ENCODE peak calls at places on chromosomes 7 and 10, in five cellular contexts. One of them, this sample, is unnamed.

GRCh38 chr10:124491105-124491504 is 29.5 kb downstream of the LHPP start:
- DNase-seq in mammary epithelial cell: no peak
- DNase-seq in uterus: no peak
- DNase-seq in left ventricle myocardium inferior: no peak
- DNase-seq in hepatocyte: no peak
- DNase-seq in this sample: no peak

GRCh38 chr10:93917814-93918213 is 24.0 kb downstream of the SLC35G1 start:
- DNase-seq in mammary epithelial cell: no peak
- DNase-seq in uterus: no peak
- DNase-seq in hepatocyte: no peak
- DNase-seq in left ventricle myocardium inferior: no peak
- DNase-seq in this sample: no peak

GRCh38 chr7:137402535-137403258 is 59.2 kb upstream of the PTN start:
- DNase-seq in hepatocyte: no peak
- DNase-seq in mammary epithelial cell: no peak
- DNase-seq in left ventricle myocardium inferior: no peak
- DNase-seq in uterus: no peak
- DNase-seq in this sample: no peak

GRCh38 chr10:58268454-58268945 is 462 bp upstream of the CISD1 start:
- DNase-seq in left ventricle myocardium inferior: no peak
- DNase-seq in hepatocyte: no peak
- DNase-seq in uterus: no peak
- DNase-seq in mammary epithelial cell: no peak
- DNase-seq in this sample: no peak

GRCh38 chr7:17313175-17313574 is 14.7 kb downstream of the AHR start:
- DNase-seq in uterus: no peak
- DNase-seq in hepatocyte: no peak
- DNase-seq in left ventricle myocardium inferior: no peak
- DNase-seq in mammary epithelial cell: no peak
- DNase-seq in this sample: no peak

GRCh38 chr10:75099952-75100763 is 11.3 kb upstream of the SAMD8 start:
- DNase-seq in hepatocyte: peak; percentile 86
- DNase-seq in uterus: peak; percentile 85
- DNase-seq in mammary epithelial cell: peak; percentile 34
- DNase-seq in left ventricle myocardium inferior: peak; percentile 81
- DNase-seq in this sample: peak; percentile 86

GRCh38 chr10:32105782-32106382 is 49.7 kb upstream of the KIF5B start:
- DNase-seq in uterus: no peak
- DNase-seq in hepatocyte: peak; percentile 24
- DNase-seq in mammary epithelial cell: no peak
- DNase-seq in left ventricle myocardium inferior: no peak
- DNase-seq in this sample: no peak

GRCh38 chr7:51620690-51621089 is 304.1 kb upstream of the COBL start:
- DNase-seq in uterus: no peak
- DNase-seq in left ventricle myocardium inferior: no peak
- DNase-seq in mammary epithelial cell: no peak
- DNase-seq in hepatocyte: no peak
- DNase-seq in this sample: no peak

GRCh38 chr10:35040761-35041501 is 49.2 kb downstream of the CUL2 start:
- DNase-seq in mammary epithelial cell: peak; percentile 46
- DNase-seq in uterus: no peak
- DNase-seq in left ventricle myocardium inferior: no peak
- DNase-seq in hepatocyte: no peak
- DNase-seq in this sample: peak; percentile 45

GRCh38 chr7:18317956-18318355 is 177.6 kb upstream of the HDAC9 start:
- DNase-seq in hepatocyte: no peak
- DNase-seq in mammary epithelial cell: no peak
- DNase-seq in uterus: peak; percentile 18
- DNase-seq in left ventricle myocardium inferior: no peak
- DNase-seq in this sample: no peak

GRCh38 chr10:44879531-44879899 is 31.6 kb upstream of the TMEM72 start:
- DNase-seq in left ventricle myocardium inferior: no peak
- DNase-seq in uterus: peak; percentile 34
- DNase-seq in mammary epithelial cell: no peak
- DNase-seq in hepatocyte: no peak
- DNase-seq in this sample: no peak

GRCh38 chr10:22023508-22023907 is 20.0 kb upstream of the DNAJC1 start:
- DNase-seq in left ventricle myocardium inferior: no peak
- DNase-seq in uterus: no peak
- DNase-seq in mammary epithelial cell: no peak
- DNase-seq in hepatocyte: no peak
- DNase-seq in this sample: no peak

GRCh38 chr10:132021046-132021445 is 39.3 kb upstream of the BNIP3 start:
- DNase-seq in uterus: no peak
- DNase-seq in left ventricle myocardium inferior: no peak
- DNase-seq in hepatocyte: no peak
- DNase-seq in mammary epithelial cell: no peak
- DNase-seq in this sample: no peak

GRCh38 chr7:107661081-107661864 is 645 bp downstream of the SLC26A4 start:
- DNase-seq in mammary epithelial cell: peak; percentile 70
- DNase-seq in left ventricle myocardium inferior: peak; percentile 36
- DNase-seq in uterus: peak; percentile 45
- DNase-seq in hepatocyte: peak; percentile 73
- DNase-seq in this sample: peak; percentile 17

DNA sequence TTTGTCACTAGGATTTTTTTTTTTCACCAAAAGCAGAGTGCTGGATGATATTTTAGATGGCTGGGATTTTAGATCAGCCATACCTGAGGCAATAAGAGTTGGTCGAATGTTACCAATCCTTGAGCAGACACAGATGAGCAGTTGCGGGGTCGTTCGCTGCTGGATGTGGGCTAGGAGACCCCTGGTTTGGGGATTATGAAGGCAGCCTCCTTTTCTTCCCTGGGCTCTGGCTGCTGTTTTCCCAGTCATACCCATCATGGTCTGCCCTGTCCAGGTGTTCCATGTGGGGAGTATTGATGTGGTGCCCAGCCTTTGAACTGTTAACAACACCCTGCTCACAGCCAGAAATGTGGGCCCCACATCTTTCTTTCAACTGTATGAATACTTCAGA is 5.0 kb downstream of the PTPRE start:
- DNase-seq in mammary epithelial cell: no peak
- DNase-seq in uterus: no peak
- DNase-seq in left ventricle myocardium inferior: no peak
- DNase-seq in hepatocyte: no peak
- DNase-seq in this sample: no peak
- H3K27ac ChIP-seq in mammary epithelial cell: no peak overlapping the region
- H3K27ac ChIP-seq in uterus: no peak overlapping the region
- H3K27ac ChIP-seq in left ventricle myocardium inferior: peak overlapping the region; percentile 89
- H3K27ac ChIP-seq in hepatocyte: no peak overlapping the region
- H3K27ac ChIP-seq in this sample: peak overlapping the region; percentile 35

GRCh38 chr10:59894114-59894513 is 12.2 kb downstream of the CCDC6 start:
- DNase-seq in uterus: peak; percentile 70
- DNase-seq in left ventricle myocardium inferior: no peak
- DNase-seq in mammary epithelial cell: peak; percentile 85
- DNase-seq in hepatocyte: no peak
- DNase-seq in this sample: peak; percentile 91
- TF ChIP-seq CTCF in uterus: no peak
- TF ChIP-seq CTCF in left ventricle myocardium inferior: no peak
- TF ChIP-seq CTCF in mammary epithelial cell: no peak
- TF ChIP-seq CTCF in hepatocyte: no peak
- TF ChIP-seq CTCF in this sample: no peak

GRCh38 chr10:11178606-11179221 is 161.0 kb downstream of the CELF2 start:
- DNase-seq in hepatocyte: peak; percentile 55
- DNase-seq in mammary epithelial cell: no peak
- DNase-seq in left ventricle myocardium inferior: peak; percentile 46
- DNase-seq in uterus: no peak
- DNase-seq in this sample: no peak
- H3K27ac ChIP-seq in hepatocyte: peak overlapping the region; percentile 5
- H3K27ac ChIP-seq in mammary epithelial cell: no peak overlapping the region
- H3K27ac ChIP-seq in left ventricle myocardium inferior: peak overlapping the region; percentile 78
- H3K27ac ChIP-seq in uterus: no peak overlapping the region
- H3K27ac ChIP-seq in this sample: no peak overlapping the region

GRCh38 chr10:111107023-111107422 is 30.2 kb downstream of the ADRA2A start:
- DNase-seq in left ventricle myocardium inferior: no peak
- DNase-seq in hepatocyte: no peak
- DNase-seq in mammary epithelial cell: no peak
- DNase-seq in uterus: no peak
- DNase-seq in this sample: no peak
- TF ChIP-seq CTCF in left ventricle myocardium inferior: no peak
- TF ChIP-seq CTCF in hepatocyte: no peak
- TF ChIP-seq CTCF in mammary epithelial cell: no peak
- TF ChIP-seq CTCF in uterus: no peak
- TF ChIP-seq CTCF in this sample: no peak

This sample was measured in RWPE1.